ENCODE peak calls at places on chromosomes 16 and 17, in four cellular contexts. E is KBM-7, H is GF-D8, N is WTC11. L is an unnamed sample.

GRCh38 chr17:52106638-52107261 is 51.8 kb downstream of the CA10 start:
- DNase-seq in E (peak), H (no peak), N (peak), L (peak)

GRCh38 chr16:53089434-53090270 is 34.9 kb downstream of the CHD9 start:
- DNase-seq in E (no peak), H (no peak), N (no peak), L (no peak)

GRCh38 chr16:72850863-72851262 is 197.1 kb downstream of the ZFHX3 start:
- DNase-seq in E (no peak), H (no peak), N (no peak), L (no peak)

GRCh38 chr16:56371383-56371937 is 53.9 kb downstream of the AMFR start:
- DNase-seq in E (no peak), H (no peak), N (no peak), L (no peak)

GRCh38 chr16:28292731-28293588 is 635 bp downstream of the SBK1 start:
- DNase-seq in E (no peak), H (no peak), N (peak), L (no peak)

GRCh38 chr17:16940116-16940881 is 31.6 kb downstream of the TNFRSF13B start:
- DNase-seq in E (no peak), H (no peak), N (peak), L (no peak)

GRCh38 chr16:15907863-15908478 is 19.6 kb upstream of the CEP20 start:
- DNase-seq in E (peak), H (no peak), N (peak), L (no peak)

GRCh38 chr17:80916246-80916645 is 75.4 kb upstream of the CHMP6 start:
- DNase-seq in E (no peak), H (no peak), N (no peak), L (no peak)

GRCh38 chr16:81863630-81864352 is 84.7 kb downstream of the PLCG2 start:
- DNase-seq in E (no peak), H (no peak), N (peak), L (no peak)

GRCh38 chr17:66467766-66468165 is 165.4 kb downstream of the PRKCA start:
- DNase-seq in E (no peak), H (no peak), N (no peak), L (no peak)

GRCh38 chr17:82202981-82203380 is 9.7 kb downstream of the CCDC57 start:
- DNase-seq in E (no peak), H (no peak), N (no peak), L (no peak)

GRCh38 chr17:38420518-38420917 is 7.7 kb upstream of the ARHGAP23 start:
- DNase-seq in E (no peak), H (no peak), N (no peak), L (no peak)

GRCh38 chr16:66948034-66948821 is 12.8 kb upstream of the CES3 start:
- DNase-seq in E (no peak), H (no peak), N (no peak), L (no peak)

GRCh38 chr16:79451196-79451816 is 149.2 kb downstream of the MAF start:
- DNase-seq in E (peak), H (peak), N (no peak), L (peak)

GRCh38 chr16:23836404-23837291 is 865 bp downstream of the PRKCB start:
- DNase-seq in E (peak), H (no peak), N (peak), L (peak)

GRCh38 chr16:89958068-89958467 is 9.5 kb downstream of the DEF8 start:
- DNase-seq in E (peak), H (no peak), N (peak), L (no peak)

GRCh38 chr17:29039764-29040598 is 3.0 kb upstream of the PIPOX start:
- DNase-seq in E (no peak), H (no peak), N (no peak), L (no peak)

GRCh38 chr17:42541041-42541833 is 5.2 kb downstream of the NAGLU start:
- DNase-seq in E (no peak), H (no peak), N (no peak), L (no peak)

GRCh38 chr17:62164712-62165377 is 99.8 kb upstream of the MED13 start:
- DNase-seq in E (no peak), H (no peak), N (no peak), L (no peak)

GRCh38 chr16:4093495-4094137 is 22.6 kb downstream of the ADCY9 start:
- DNase-seq in E (no peak), H (no peak), N (no peak), L (no peak)

GRCh38 chr16:54718376-54718775 is 212.3 kb upstream of the IRX5 start:
- DNase-seq in E (no peak), H (no peak), N (no peak), L (no peak)

GRCh38 chr17:32519769-32520701 is 33.2 kb downstream of the CDK5R1 start:
- DNase-seq in E (no peak), H (no peak), N (no peak), L (no peak)

GRCh38 chr16:57299719-57300386 is 15.4 kb upstream of the PLLP start:
- DNase-seq in E (peak), H (peak), N (peak), L (peak)

GRCh38 chr17:74987909-74988711 is 678 bp downstream of the CDR2L start:
- DNase-seq in E (peak), H (no peak), N (peak), L (peak)

GRCh38 chr16:17951273-17951845 is 385.2 kb downstream of the NPIPA8 start:
- DNase-seq in E (no peak), H (no peak), N (no peak), L (no peak)

GRCh38 chr16:55233464-55233863 is 90.5 kb upstream of the IRX6 start:
- DNase-seq in E (no peak), H (no peak), N (no peak), L (no peak)

GRCh38 chr17:15257316-15257925 is 7.7 kb downstream of the PMP22 start:
- DNase-seq in E (peak), H (peak), N (peak), L (peak)

GRCh38 chr17:82930924-82931695 is 91.3 kb upstream of the ZNF750 start:
- DNase-seq in E (no peak), H (no peak), N (peak), L (no peak)

GRCh38 chr17:14545156-14545906 is 244.4 kb downstream of the HS3ST3B1 start:
- DNase-seq in E (peak), H (no peak), N (no peak), L (no peak)

GRCh38 chr16:50679266-50679665 is 1.8 kb downstream of the SNX20 start:
- DNase-seq in E (no peak), H (no peak), N (no peak), L (no peak)

GRCh38 chr17:45381001-45381400 is 51.7 kb downstream of the ARHGAP27 start:
- DNase-seq in E (no peak), H (no peak), N (no peak), L (peak)

GRCh38 chr17:35161281-35161761 is 13.7 kb downstream of the UNC45B start:
- DNase-seq in E (no peak), H (no peak), N (no peak), L (peak)

GRCh38 chr17:67558740-67559380 is 158.9 kb upstream of the NOL11 start:
- DNase-seq in E (no peak), H (no peak), N (no peak), L (no peak)

GRCh38 chr17:64343833-64344637 is 46.6 kb downstream of the PECAM1 start:
- DNase-seq in E (no peak), H (no peak), N (no peak), L (peak)